ENCODE peak calls at places on chromosomes 2 and 18, in seven cellular contexts. W is neural crest cell, M is neural progenitor cell, S is adrenal gland, V is GM13977, Z is fibroblast of the aortic adventitia, T is HFFc6. C is an unnamed sample.

GRCh38 chr18:13448028-13448795 is 229.7 kb downstream of the LDLRAD4 start:
- DNase-seq in W (no peak), M (no peak), S (peak), V (no peak), Z (no peak), T (no peak), C (no peak)

GRCh38 chr2:11093467-11093866 is 61.8 kb upstream of the SLC66A3 start:
- DNase-seq in W (no peak), M (no peak), S (peak), V (no peak), Z (no peak), T (no peak), C (no peak)

GRCh38 chr2:149019768-149020167 is 18.7 kb upstream of the LYPD6B start:
- DNase-seq in W (no peak), M (no peak), S (no peak), V (no peak), Z (no peak), T (no peak), C (peak)

GRCh38 chr2:156003780-156004179 is 328.7 kb downstream of the NR4A2 start:
- DNase-seq in W (no peak), M (no peak), S (no peak), V (no peak), Z (no peak), T (no peak), C (no peak)

GRCh38 chr2:113172721-113173562 is 829 bp upstream of the PSD4 start:
- DNase-seq in W (no peak), M (no peak), S (no peak), V (no peak), Z (no peak), T (no peak), C (no peak)

GRCh38 chr18:57435851-57436192 is 648 bp downstream of the ONECUT2 start:
- DNase-seq in W (no peak), M (no peak), S (no peak), V (peak), Z (no peak), T (no peak), C (no peak)

GRCh38 chr18:22186484-22186971 is 17.1 kb downstream of the GATA6 start:
- DNase-seq in W (no peak), M (no peak), S (peak), V (no peak), Z (peak), T (no peak), C (no peak)

GRCh38 chr2:231452799-231453508 is 11.3 kb downstream of the NCL start:
- DNase-seq in W (no peak), M (peak), S (peak), V (no peak), Z (no peak), T (no peak), C (no peak)

GRCh38 chr2:216404010-216404618 is 8.2 kb upstream of the SMARCAL1 start:
- DNase-seq in W (peak), M (peak), S (peak), V (peak), Z (peak), T (peak), C (peak)

DNA sequence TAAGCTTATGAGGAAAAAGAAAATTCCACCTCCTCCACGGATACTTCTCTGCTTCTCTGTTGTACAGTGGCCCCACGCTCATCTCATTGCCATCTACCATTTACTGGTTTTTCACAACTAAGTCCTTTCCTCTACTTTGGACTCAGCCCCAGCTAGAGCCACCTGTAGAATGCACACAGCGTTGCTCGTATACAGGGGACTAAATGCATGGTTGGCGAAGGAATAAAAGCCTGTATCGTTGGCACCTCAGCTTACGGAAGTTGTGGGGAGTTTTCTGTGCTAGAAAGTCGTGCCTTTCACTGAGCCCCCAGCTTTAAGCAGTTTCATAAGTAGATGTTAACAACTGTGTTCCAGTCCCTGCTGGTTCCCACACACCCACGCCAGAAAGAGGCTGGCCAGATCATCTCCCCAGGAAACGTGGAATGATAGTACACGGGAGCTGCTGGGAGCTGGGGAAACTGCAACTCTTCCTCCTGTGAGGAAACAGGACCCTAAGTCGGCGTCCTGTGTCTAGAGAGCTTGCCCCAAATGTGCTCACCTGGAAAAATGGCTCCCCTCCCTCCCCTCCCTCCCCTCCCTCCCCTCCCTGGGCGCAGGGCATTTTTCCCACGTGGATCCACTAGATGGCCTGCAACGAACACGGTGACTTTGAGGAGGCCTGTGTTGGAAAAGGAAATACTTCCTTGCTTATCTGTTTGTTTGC is 43.7 kb upstream of the RFX8 start:
- DNase-seq in W (peak), M (peak), S (peak), V (no peak), Z (peak), T (peak), C (peak)
- TF ChIP-seq CTCF in W (peak), M (peak), S (peak), V (peak), Z (peak), T (peak), C (peak)

DNA sequence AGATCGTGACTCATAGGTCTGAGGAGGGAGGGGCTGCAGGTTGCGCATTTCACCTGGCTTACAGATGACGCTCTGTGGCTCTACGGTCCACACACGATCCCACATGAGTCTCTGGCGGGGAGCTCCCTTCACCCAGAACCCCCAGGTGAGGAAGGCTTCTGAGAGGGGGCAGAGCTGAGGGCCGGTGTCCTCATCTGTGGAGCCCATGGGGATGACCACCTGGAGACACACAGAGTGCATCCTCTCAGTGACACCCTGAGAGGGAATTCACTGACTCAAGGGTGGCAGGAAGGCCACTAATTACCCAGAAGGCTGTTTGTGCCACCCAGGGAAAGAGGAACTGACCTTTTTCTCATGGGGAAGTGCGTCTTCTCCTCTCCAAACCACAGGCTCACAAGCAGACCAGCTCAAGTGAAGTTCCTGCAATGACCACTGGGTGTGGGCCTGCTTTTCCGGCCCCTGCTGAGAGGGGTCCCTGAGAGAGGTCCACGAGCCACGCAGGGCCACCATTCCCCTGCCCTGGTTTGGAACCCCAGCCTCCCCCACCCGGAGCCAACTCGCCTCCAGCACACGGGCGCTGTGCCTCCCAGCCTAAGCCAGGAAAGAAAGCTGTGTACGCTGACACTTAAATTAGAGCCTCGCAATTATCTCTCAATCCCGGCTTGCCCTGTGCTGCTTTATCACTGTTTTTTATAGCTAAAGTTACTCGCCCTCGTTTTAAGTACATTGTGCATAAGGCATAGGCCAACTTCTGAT is 114.1 kb downstream of the BCL11A start:
- DNase-seq in W (no peak), M (peak), S (no peak), V (peak), Z (no peak), T (no peak), C (peak)
- TF ChIP-seq CTCF in W (peak), M (peak), S (peak), V (peak), Z (no peak), T (peak), C (peak)

DNA sequence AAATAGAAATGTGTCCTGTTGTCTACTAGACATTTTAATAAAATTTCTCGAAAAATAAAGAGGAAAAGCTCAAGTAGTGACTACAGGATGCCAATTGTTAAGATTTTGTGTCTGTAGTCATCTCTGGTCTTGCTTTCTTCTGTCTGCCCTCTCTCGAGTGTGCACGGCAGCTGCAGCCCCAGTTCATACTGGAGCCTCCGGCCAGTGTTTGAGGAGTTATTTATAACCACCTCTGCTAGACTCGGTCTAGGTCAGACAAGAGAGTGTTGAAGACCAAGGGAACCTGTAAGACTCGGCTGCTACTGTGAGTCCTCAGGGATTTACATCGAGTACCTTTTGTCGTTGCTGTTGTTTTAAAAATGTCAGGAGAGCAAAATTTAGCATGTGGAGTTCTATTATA is 810.1 kb upstream of the POU3F3 start:
- DNase-seq in W (no peak), M (peak), S (no peak), V (no peak), Z (no peak), T (no peak), C (no peak)
- TF ChIP-seq CTCF in W (no peak), M (no peak), S (no peak), V (no peak), Z (no peak), T (no peak), C (no peak)

GRCh38 chr2:65380243-65380642 is 52.2 kb downstream of the SPRED2 start:
- DNase-seq in W (no peak), M (no peak), S (no peak), V (no peak), Z (no peak), T (peak), C (no peak)

GRCh38 chr2:65381607-65382032 is 50.8 kb downstream of the SPRED2 start:
- DNase-seq in W (no peak), M (no peak), S (no peak), V (no peak), Z (no peak), T (no peak), C (no peak)

GRCh38 chr2:65382323-65382722 is 50.1 kb downstream of the SPRED2 start:
- DNase-seq in W (no peak), M (no peak), S (no peak), V (no peak), Z (no peak), T (no peak), C (no peak)

GRCh38 chr2:65383571-65384488 is 48.6 kb downstream of the SPRED2 start:
- DNase-seq in W (no peak), M (no peak), S (no peak), V (no peak), Z (peak), T (no peak), C (no peak)

GRCh38 chr2:65382776-65383357 is 49.5 kb downstream of the SPRED2 start:
- DNase-seq in W (no peak), M (no peak), S (peak), V (peak), Z (peak), T (peak), C (peak)
- TF ChIP-seq CTCF in W (no peak), M (no peak), S (no peak), V (peak), Z (no peak), T (no peak), C (no peak)

DNA sequence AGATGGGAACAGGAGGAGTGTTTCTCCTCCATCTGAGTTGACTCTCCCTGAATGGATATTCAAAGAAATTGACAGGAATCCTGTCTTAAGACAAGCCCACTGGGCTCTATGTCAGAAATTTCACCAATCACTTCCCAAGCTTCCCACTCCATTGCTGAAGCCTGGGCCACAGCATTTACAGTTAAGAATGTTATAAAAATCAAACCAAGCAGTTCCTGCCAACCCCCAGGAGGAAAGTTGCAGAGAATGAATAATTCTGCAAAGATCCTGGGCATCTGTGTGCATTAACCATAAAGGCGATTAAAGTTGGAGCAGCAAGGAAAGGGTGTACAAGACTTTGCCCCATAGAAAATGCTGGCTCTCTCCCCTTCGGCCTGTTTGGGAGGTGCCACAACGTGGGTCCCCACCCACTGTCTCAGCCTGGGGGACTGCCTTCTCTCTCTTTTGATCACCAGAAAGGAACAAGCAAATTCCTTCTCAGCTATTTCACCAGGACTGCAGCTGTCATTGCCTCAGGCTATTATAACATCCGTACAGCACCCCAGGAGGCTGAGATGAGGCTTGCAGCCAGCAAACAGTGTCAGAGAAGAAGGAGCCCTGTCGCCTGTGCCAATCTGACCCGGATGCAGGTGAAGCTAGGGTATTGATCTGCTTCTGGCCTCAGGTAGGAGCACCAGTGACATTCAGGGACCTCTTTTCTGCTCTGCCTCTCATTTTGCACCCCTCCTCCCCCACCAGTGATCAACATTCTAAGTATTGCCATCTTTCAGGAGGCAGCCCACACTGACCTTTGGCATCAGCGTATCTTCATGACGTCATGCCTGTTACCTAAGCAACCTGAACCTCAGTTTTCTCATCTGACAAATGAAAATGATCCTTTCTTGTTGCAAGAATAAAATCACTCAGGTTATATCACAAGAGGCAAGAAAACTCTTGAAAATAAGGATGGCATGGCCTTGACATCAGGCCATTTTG is 219.0 kb downstream of the SH3BP4 start:
- DNase-seq in W (peak), M (peak), S (peak), V (no peak), Z (peak), T (peak), C (peak)
- TF ChIP-seq CTCF in W (peak), M (peak), S (no peak), V (no peak), Z (peak), T (peak), C (no peak)

GRCh38 chr2:58702302-58702696 is 461.2 kb upstream of the FANCL start:
- DNase-seq in W (no peak), M (no peak), S (no peak), V (no peak), Z (no peak), T (no peak), C (peak)
- TF ChIP-seq CTCF in W (no peak), M (peak), S (no peak), V (no peak), Z (no peak), T (no peak), C (no peak)

GRCh38 chr2:203396667-203397066 is 68.5 kb downstream of the ABI2 start:
- DNase-seq in W (no peak), M (peak), S (no peak), V (no peak), Z (no peak), T (no peak), C (peak)
- TF ChIP-seq CTCF in W (peak), M (peak), S (no peak), V (no peak), Z (peak), T (peak), C (peak)

DNA sequence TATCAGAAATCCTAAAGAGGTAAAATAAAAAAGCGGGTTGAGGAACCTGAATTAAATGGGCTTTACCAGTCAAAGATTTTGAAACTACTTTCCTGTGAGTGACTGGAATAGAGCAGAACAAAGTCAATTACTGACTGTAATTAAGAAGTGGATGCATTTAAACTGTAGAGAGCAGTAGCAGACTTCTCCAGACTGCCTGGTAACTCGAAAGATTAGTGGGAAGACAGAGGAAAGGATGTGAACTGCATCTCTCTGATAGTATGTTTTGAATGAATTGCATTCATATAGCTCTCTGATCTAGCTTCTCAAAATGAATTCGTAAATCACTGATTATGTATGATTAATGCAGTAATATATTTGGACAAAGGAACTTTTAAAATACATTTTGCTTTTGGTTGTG is 303.9 kb downstream of the ARHGAP15 start:
- DNase-seq in W (no peak), M (peak), S (no peak), V (no peak), Z (peak), T (peak), C (no peak)
- TF ChIP-seq CTCF in W (no peak), M (peak), S (peak), V (no peak), Z (peak), T (peak), C (no peak)

DNA sequence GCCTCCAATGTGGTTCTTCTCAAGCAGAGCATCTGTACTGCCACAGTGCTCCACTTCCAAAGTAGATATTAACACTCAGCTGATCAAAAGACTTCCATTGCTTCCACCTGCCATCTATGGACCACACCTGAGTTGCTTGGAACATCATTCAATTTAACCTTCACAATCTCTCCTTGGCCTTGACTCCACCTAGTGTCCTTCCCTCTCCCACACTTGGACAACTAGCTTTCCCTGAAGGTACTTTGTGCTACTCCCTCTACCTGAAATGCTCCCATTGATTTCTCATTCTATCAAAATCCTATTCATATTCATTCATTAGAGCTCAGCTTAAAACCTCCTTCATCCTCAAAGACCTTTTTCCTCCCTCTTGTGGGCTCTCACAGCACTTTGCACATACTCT is 48.7 kb downstream of the SOWAHC start:
- DNase-seq in W (no peak), M (no peak), S (no peak), V (no peak), Z (no peak), T (no peak), C (no peak)
- TF ChIP-seq CTCF in W (no peak), M (no peak), S (no peak), V (peak), Z (no peak), T (peak), C (no peak)